ENCODE peak calls at places on chromosomes 2 and 18, in six cellular contexts. J is K562, O is neural progenitor cell, E is keratinocyte, H is mammary epithelial cell, K is suprapubic skin. L is an unnamed sample. For H3K27me3, the result is how much of the 10 kb centered on the place peaks cover.

GRCh38 chr2:47172156-47172921 is 17.2 kb upstream of the STPG4 start:
- DNase-seq in J (no peak), O (no peak), E (no peak), H (no peak), K (no peak), L (no peak)

GRCh38 chr18:986071-986470 is 81.4 kb downstream of the ADCYAP1 start:
- DNase-seq in J (no peak), O (peak), E (no peak), H (no peak), K (no peak), L (no peak)

GRCh38 chr18:79962311-79962710 is 2.1 kb upstream of the HSBP1L1 start:
- DNase-seq in J (no peak), O (no peak), E (no peak), H (peak), K (peak), L (no peak)

GRCh38 chr18:46222710-46223360 is 118.7 kb downstream of the HAUS1 start:
- DNase-seq in J (peak), O (no peak), E (no peak), H (no peak), K (no peak), L (no peak)

GRCh38 chr2:205687018-205687956 is 5.0 kb downstream of the NRP2 start:
- DNase-seq in J (no peak), O (no peak), E (no peak), H (no peak), K (no peak), L (no peak)

GRCh38 chr2:67516899-67517530 is 119.9 kb downstream of the ETAA1 start:
- DNase-seq in J (no peak), O (no peak), E (no peak), H (no peak), K (no peak), L (peak)

GRCh38 chr2:236562434-236562833 is 7.2 kb upstream of the ACKR3 start:
- DNase-seq in J (no peak), O (no peak), E (peak), H (no peak), K (no peak), L (no peak)

GRCh38 chr18:9951022-9951859 is 37.4 kb downstream of the VAPA start:
- DNase-seq in J (peak), O (peak), E (no peak), H (peak), K (no peak), L (no peak)

GRCh38 chr2:84854835-84855234 is 26.0 kb downstream of the TRABD2A start:
- DNase-seq in J (no peak), O (no peak), E (no peak), H (no peak), K (no peak), L (no peak)

GRCh38 chr18:5909130-5909529 is 13.8 kb upstream of the TMEM200C start:
- DNase-seq in J (no peak), O (no peak), E (no peak), H (no peak), K (no peak), L (no peak)

GRCh38 chr18:11927497-11927896 is 19.4 kb upstream of the MPPE1 start:
- DNase-seq in J (no peak), O (no peak), E (no peak), H (no peak), K (no peak), L (no peak)

GRCh38 chr18:11923454-11923853 is 15.3 kb upstream of the MPPE1 start:
- DNase-seq in J (peak), O (no peak), E (no peak), H (no peak), K (no peak), L (no peak)

GRCh38 chr18:11925800-11926481 is 17.8 kb upstream of the MPPE1 start:
- DNase-seq in J (peak), O (no peak), E (no peak), H (no peak), K (no peak), L (no peak)
- TF ChIP-seq CTCF in J (no peak), O (no peak), E (no peak), H (no peak), K (no peak), L (no peak)

GRCh38 chr18:32096936-32097335 is 5.3 kb downstream of the RNF138 start:
- DNase-seq in J (no peak), O (no peak), E (no peak), H (no peak), K (no peak), L (no peak)
- H3K4me3 ChIP-seq in J (no peak), O (no peak), E (no peak), H (no peak), K (no peak), L (no peak)

GRCh38 chr2:109694190-109694589 is 80.0 kb downstream of the SOWAHC start:
- DNase-seq in J (no peak), O (no peak), E (no peak), H (peak), K (peak), L (no peak)

GRCh38 chr2:109690822-109691541 is 76.8 kb downstream of the SOWAHC start:
- DNase-seq in J (no peak), O (no peak), E (no peak), H (no peak), K (peak), L (no peak)

GRCh38 chr2:109692013-109692738 is 78.0 kb downstream of the SOWAHC start:
- DNase-seq in J (no peak), O (no peak), E (no peak), H (no peak), K (peak), L (no peak)

GRCh38 chr2:109699646-109700045 is 85.5 kb downstream of the SOWAHC start:
- DNase-seq in J (no peak), O (peak), E (no peak), H (no peak), K (no peak), L (no peak)

DNA sequence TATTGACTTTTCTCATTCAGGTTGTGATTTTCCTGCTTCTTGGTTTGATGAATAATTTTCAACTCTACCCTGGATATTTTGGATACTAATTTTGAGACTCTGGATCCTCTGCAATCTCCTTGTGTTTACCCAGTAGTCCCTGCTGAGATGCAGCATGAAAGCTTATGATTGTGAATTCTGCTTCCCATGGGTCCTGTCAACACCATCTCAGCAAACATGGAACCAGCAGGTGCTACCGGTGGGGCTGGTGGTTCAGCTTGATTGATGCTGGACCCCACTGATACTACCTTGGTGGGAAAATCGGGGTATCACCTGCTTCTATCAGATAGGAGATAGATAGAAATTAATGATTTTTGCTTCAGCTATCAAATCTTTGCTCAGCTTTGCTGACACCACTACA is 81.1 kb downstream of the SOWAHC start:
- DNase-seq in J (no peak), O (no peak), E (no peak), H (no peak), K (no peak), L (no peak)
- H3K27me3 ChIP-seq in J (under half), O (under half), E (under half), H (under half), K (under half), L (under half)

DNA sequence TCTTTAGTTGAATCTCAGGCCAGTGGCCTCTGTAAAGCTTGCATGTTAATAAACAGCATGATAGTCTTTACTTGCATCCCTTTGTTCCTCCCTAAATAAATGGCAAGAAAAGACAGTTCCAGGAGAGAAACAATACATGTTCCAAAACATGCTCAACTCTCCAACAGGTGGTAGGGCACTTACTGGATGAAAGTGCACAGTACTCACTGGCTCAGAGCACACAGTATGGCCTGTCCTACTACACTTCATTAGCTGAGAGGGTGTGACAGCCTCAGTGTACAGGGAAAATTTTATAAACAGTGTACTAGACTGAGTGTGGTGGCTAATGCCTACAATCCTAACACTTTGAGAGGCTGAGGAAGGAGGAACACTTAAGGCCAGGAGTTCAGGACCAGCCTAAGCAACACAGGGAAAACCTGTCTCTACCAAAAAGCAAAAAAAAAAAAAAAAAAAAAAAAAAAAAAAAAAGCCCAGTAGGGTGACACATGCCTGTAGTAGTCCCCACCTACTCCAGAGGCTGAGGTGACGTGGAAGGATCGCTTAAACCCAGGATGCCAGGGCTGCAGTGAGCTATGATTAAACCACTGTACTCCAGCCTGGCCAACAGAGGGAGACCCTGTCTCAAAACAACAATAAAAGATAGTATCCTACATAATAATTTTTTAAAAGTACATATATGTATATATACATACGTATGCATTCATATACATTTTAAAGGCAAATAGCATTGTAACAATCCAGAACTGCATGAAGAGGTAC is 51.9 kb downstream of the SOS1 start:
- DNase-seq in J (no peak), O (peak), E (peak), H (peak), K (no peak), L (no peak)
- TF ChIP-seq CTCF in J (peak), O (peak), E (peak), H (peak), K (no peak), L (peak)

DNA sequence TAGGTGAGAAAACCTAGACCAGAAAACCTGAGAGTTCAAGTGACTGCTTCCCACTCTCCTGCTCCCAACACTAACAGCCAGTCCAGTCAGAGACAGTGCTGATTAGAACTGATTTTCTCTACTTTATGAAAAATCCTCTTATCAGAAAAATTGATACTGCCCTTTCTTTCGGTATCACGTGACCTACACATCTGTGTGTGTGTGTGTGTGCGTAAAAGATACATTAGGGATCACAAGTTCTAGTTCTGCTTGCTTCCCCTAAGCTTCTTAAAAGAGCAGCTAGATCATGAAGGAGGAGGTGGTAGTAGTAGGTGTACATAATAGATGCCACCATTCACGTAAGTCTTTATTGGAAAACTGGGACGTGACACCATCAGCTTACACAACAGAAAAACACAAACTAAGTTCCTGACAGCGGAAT is 1.5 kb downstream of the ARL5A start:
- DNase-seq in J (peak), O (no peak), E (no peak), H (no peak), K (no peak), L (no peak)
- H3K4me3 ChIP-seq in J (peak), O (peak), E (peak), H (peak), K (peak), L (peak)

DNA sequence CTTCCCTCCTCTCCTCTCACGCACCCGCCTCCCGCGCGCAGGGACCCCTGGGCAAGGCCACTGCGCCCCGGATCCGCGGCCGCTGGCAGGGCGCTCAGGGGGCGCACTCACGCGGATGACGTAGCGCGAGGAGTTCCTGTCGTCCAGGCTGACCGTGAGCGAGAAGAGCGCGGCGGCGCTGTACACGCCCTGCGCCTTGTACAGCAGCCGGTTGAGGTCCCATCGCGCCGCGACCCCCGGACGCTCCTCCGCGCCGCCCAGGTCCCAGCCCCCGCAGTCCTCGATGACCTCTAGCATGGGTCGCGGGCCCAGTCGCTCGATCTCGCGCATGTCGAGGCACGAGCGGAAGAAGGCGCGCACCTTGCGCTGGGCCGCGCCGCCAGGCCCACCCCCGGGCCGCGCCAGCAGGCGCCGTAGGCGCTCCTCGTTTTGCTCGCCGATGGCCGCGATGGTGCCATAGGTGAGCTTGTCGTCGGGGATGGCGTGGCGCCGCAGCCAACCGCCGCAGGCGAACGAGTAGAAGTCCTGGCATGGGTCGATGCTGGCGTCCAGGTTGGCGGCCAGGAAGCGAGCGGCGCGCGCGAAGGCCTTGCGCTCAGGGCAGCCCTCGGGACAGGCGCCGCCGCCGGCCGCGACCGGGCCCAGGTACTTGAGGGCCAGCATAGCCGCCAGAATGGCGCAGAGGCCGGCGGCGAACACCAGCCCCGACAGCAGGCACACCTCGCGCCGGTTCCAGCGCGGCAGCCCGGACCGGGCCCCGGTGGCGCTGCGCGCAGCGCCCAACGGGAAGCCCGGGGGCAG is 1.7 kb downstream of the ECEL1 start:
- DNase-seq in J (no peak), O (peak), E (no peak), H (no peak), K (peak), L (no peak)
- H3K27me3 ChIP-seq in J (under half), O (half or more), E (half or more), H (under half), K (half or more), L (under half)

GRCh38 chr18:75638597-75639467 is 211.3 kb upstream of the SMIM21 start:
- DNase-seq in J (no peak), O (peak), E (no peak), H (no peak), K (no peak), L (peak)

GRCh38 chr18:75643083-75643482 is 215.6 kb upstream of the SMIM21 start:
- DNase-seq in J (no peak), O (no peak), E (no peak), H (no peak), K (no peak), L (no peak)

GRCh38 chr18:75639468-75639831 is 211.9 kb upstream of the SMIM21 start:
- DNase-seq in J (no peak), O (no peak), E (no peak), H (no peak), K (no peak), L (no peak)

GRCh38 chr18:75635096-75635495 is 207.6 kb upstream of the SMIM21 start:
- DNase-seq in J (no peak), O (no peak), E (no peak), H (no peak), K (no peak), L (no peak)

GRCh38 chr18:75638223-75638596 is 210.7 kb upstream of the SMIM21 start:
- DNase-seq in J (no peak), O (no peak), E (no peak), H (peak), K (no peak), L (peak)
- TF ChIP-seq CTCF in J (no peak), O (no peak), E (no peak), H (peak), K (no peak), L (peak)

L was measured in BJ.